ENCODE peak calls at places on chromosomes 11 and 22, in four cellular contexts. One of them, this sample, is unnamed.

GRCh38 chr11:95084509-95084908 is 5.1 kb upstream of the ENDOD1 start:
- DNase-seq in naive thymus-derived CD4-positive, alpha-beta T cell: no peak
- DNase-seq in EH: no peak
- DNase-seq in body of pancreas: no peak
- DNase-seq in this sample: peak

GRCh38 chr11:17459211-17459610 is 17.4 kb downstream of the ABCC8 start:
- DNase-seq in EH: no peak
- DNase-seq in naive thymus-derived CD4-positive, alpha-beta T cell: no peak
- DNase-seq in body of pancreas: no peak
- DNase-seq in this sample: no peak

GRCh38 chr11:69918938-69919650 is 99.9 kb upstream of the FGF3 start:
- DNase-seq in body of pancreas: peak
- DNase-seq in EH: peak
- DNase-seq in naive thymus-derived CD4-positive, alpha-beta T cell: peak
- DNase-seq in this sample: peak

GRCh38 chr22:23119492-23120414 is 22.0 kb downstream of the RSPH14 start:
- DNase-seq in naive thymus-derived CD4-positive, alpha-beta T cell: peak
- DNase-seq in EH: no peak
- DNase-seq in body of pancreas: no peak
- DNase-seq in this sample: no peak

GRCh38 chr11:68374531-68374930 is 62.1 kb downstream of the LRP5 start:
- DNase-seq in naive thymus-derived CD4-positive, alpha-beta T cell: no peak
- DNase-seq in EH: peak
- DNase-seq in body of pancreas: no peak
- DNase-seq in this sample: peak

GRCh38 chr11:93493252-93493897 is 49.8 kb downstream of the SMCO4 start:
- DNase-seq in body of pancreas: peak
- DNase-seq in EH: no peak
- DNase-seq in naive thymus-derived CD4-positive, alpha-beta T cell: no peak
- DNase-seq in this sample: no peak

GRCh38 chr11:134244593-134244992 is 8.6 kb downstream of the THYN1 start:
- DNase-seq in body of pancreas: no peak
- DNase-seq in EH: peak
- DNase-seq in naive thymus-derived CD4-positive, alpha-beta T cell: peak
- DNase-seq in this sample: peak

GRCh38 chr11:46210133-46210636 is 67.3 kb upstream of the CREB3L1 start:
- DNase-seq in body of pancreas: no peak
- DNase-seq in naive thymus-derived CD4-positive, alpha-beta T cell: no peak
- DNase-seq in EH: peak
- DNase-seq in this sample: peak

GRCh38 chr11:120109531-120109930 is 28.4 kb downstream of the TRIM29 start:
- DNase-seq in naive thymus-derived CD4-positive, alpha-beta T cell: no peak
- DNase-seq in body of pancreas: no peak
- DNase-seq in EH: no peak
- DNase-seq in this sample: no peak

This sample was measured in GM23248.